ENCODE peak calls at places on chromosomes 6 and 20, in six cellular contexts. One of them, this sample, is unnamed.
A peak's percentile ranks its signal among the peaks of the same experiment; 100 is the strongest.

GRCh38 chr20:25584905-25585704 is at the start of gene NINL:
- DNase-seq in H1: peak; percentile 89
- DNase-seq in trophoblast cell: peak; percentile 15
- DNase-seq in H9: peak; percentile 89
- DNase-seq in IMR-90: peak; percentile 48
- DNase-seq in neuronal stem cell: peak; percentile 78
- DNase-seq in this sample: peak; percentile 73

GRCh38 chr20:58498445-58499068 is 16.6 kb downstream of the APCDD1L start:
- DNase-seq in H9: peak; percentile 10
- DNase-seq in trophoblast cell: no peak
- DNase-seq in IMR-90: no peak
- DNase-seq in H1: no peak
- DNase-seq in neuronal stem cell: no peak
- DNase-seq in this sample: no peak

GRCh38 chr20:1150218-1150617 is 31.8 kb downstream of the PSMF1 start:
- DNase-seq in H9: no peak
- DNase-seq in IMR-90: peak; percentile 31
- DNase-seq in neuronal stem cell: no peak
- DNase-seq in trophoblast cell: no peak
- DNase-seq in H1: no peak
- DNase-seq in this sample: peak; percentile 17

GRCh38 chr20:9467995-9468394 is 46.4 kb upstream of the LAMP5 start:
- DNase-seq in neuronal stem cell: peak; percentile 11
- DNase-seq in H9: peak; percentile 34
- DNase-seq in IMR-90: no peak
- DNase-seq in H1: no peak
- DNase-seq in trophoblast cell: no peak
- DNase-seq in this sample: no peak

GRCh38 chr20:31607640-31608255 is 2.7 kb downstream of the ID1 start:
- DNase-seq in H9: no peak
- DNase-seq in trophoblast cell: no peak
- DNase-seq in H1: no peak
- DNase-seq in neuronal stem cell: no peak
- DNase-seq in IMR-90: no peak
- DNase-seq in this sample: no peak

GRCh38 chr6:4139272-4139671 is 3.9 kb upstream of the ECI2 start:
- DNase-seq in H1: no peak
- DNase-seq in trophoblast cell: no peak
- DNase-seq in IMR-90: no peak
- DNase-seq in H9: no peak
- DNase-seq in neuronal stem cell: no peak
- DNase-seq in this sample: no peak

GRCh38 chr6:18323935-18324707 is 59.8 kb upstream of the DEK start:
- DNase-seq in neuronal stem cell: peak; percentile 32
- DNase-seq in IMR-90: peak; percentile 61
- DNase-seq in H1: no peak
- DNase-seq in trophoblast cell: no peak
- DNase-seq in H9: no peak
- DNase-seq in this sample: peak; percentile 56

GRCh38 chr6:47016236-47016635 is 25.9 kb downstream of the ADGRF1 start:
- DNase-seq in H1: no peak
- DNase-seq in IMR-90: no peak
- DNase-seq in H9: no peak
- DNase-seq in trophoblast cell: no peak
- DNase-seq in neuronal stem cell: peak; percentile 15
- DNase-seq in this sample: peak; percentile 40

GRCh38 chr20:18056174-18057105 is 1.3 kb downstream of the OVOL2 start:
- DNase-seq in neuronal stem cell: no peak
- DNase-seq in trophoblast cell: peak; percentile 46
- DNase-seq in H1: peak; percentile 75
- DNase-seq in IMR-90: no peak
- DNase-seq in H9: peak; percentile 52
- DNase-seq in this sample: peak; percentile 5

GRCh38 chr6:151056230-151056907 is 183.4 kb upstream of the AKAP12 start:
- DNase-seq in trophoblast cell: peak; percentile 59
- DNase-seq in H9: no peak
- DNase-seq in H1: peak; percentile 24
- DNase-seq in neuronal stem cell: no peak
- DNase-seq in IMR-90: no peak
- DNase-seq in this sample: no peak

GRCh38 chr20:45320948-45321595 is 13.0 kb upstream of the MATN4 start:
- DNase-seq in IMR-90: no peak
- DNase-seq in trophoblast cell: no peak
- DNase-seq in H9: no peak
- DNase-seq in neuronal stem cell: no peak
- DNase-seq in H1: no peak
- DNase-seq in this sample: no peak

GRCh38 chr20:17854307-17854903 is 114.2 kb downstream of the SNX5 start:
- DNase-seq in neuronal stem cell: no peak
- DNase-seq in IMR-90: peak; percentile 44
- DNase-seq in H9: peak; percentile 77
- DNase-seq in trophoblast cell: no peak
- DNase-seq in H1: no peak
- DNase-seq in this sample: peak; percentile 53

GRCh38 chr6:166078294-166078693 is 89.4 kb downstream of the TBXT start:
- DNase-seq in H9: no peak
- DNase-seq in neuronal stem cell: no peak
- DNase-seq in H1: no peak
- DNase-seq in trophoblast cell: peak; percentile 69
- DNase-seq in IMR-90: peak; percentile 96
- DNase-seq in this sample: peak; percentile 88

GRCh38 chr6:50608421-50608820 is 104.9 kb upstream of the TFAP2D start:
- DNase-seq in trophoblast cell: no peak
- DNase-seq in H1: no peak
- DNase-seq in IMR-90: no peak
- DNase-seq in neuronal stem cell: no peak
- DNase-seq in H9: no peak
- DNase-seq in this sample: no peak

GRCh38 chr6:71190809-71191208 is 97.8 kb upstream of the OGFRL1 start:
- DNase-seq in H1: no peak
- DNase-seq in neuronal stem cell: no peak
- DNase-seq in trophoblast cell: no peak
- DNase-seq in H9: no peak
- DNase-seq in IMR-90: peak; percentile 52
- DNase-seq in this sample: peak; percentile 52

GRCh38 chr20:1112908-1113307 is 5.5 kb upstream of the PSMF1 start:
- DNase-seq in trophoblast cell: no peak
- DNase-seq in IMR-90: no peak
- DNase-seq in H1: no peak
- DNase-seq in H9: no peak
- DNase-seq in neuronal stem cell: no peak
- DNase-seq in this sample: no peak

GRCh38 chr20:53023717-53024116 is 51.6 kb downstream of the TSHZ2 start:
- DNase-seq in IMR-90: no peak
- DNase-seq in H9: no peak
- DNase-seq in neuronal stem cell: no peak
- DNase-seq in trophoblast cell: peak; percentile 56
- DNase-seq in H1: no peak
- DNase-seq in this sample: peak; percentile 38

GRCh38 chr20:24685736-24686135 is 216.3 kb downstream of the SYNDIG1 start:
- DNase-seq in trophoblast cell: no peak
- DNase-seq in H1: no peak
- DNase-seq in neuronal stem cell: no peak
- DNase-seq in H9: no peak
- DNase-seq in IMR-90: no peak
- DNase-seq in this sample: no peak

GRCh38 chr20:19241440-19241839 is 29.0 kb downstream of the SLC24A3 start:
- DNase-seq in IMR-90: no peak
- DNase-seq in trophoblast cell: no peak
- DNase-seq in neuronal stem cell: no peak
- DNase-seq in H1: peak; percentile 13
- DNase-seq in H9: no peak
- DNase-seq in this sample: no peak

GRCh38 chr6:14452567-14453527 is 335.3 kb downstream of the CD83 start:
- DNase-seq in IMR-90: no peak
- DNase-seq in trophoblast cell: peak; percentile 51
- DNase-seq in H1: no peak
- DNase-seq in H9: no peak
- DNase-seq in neuronal stem cell: no peak
- DNase-seq in this sample: no peak

GRCh38 chr20:37899105-37900045 is 3.6 kb upstream of the VSTM2L start:
- DNase-seq in trophoblast cell: peak; percentile 90
- DNase-seq in IMR-90: no peak
- DNase-seq in neuronal stem cell: no peak
- DNase-seq in H9: no peak
- DNase-seq in H1: no peak
- DNase-seq in this sample: no peak

GRCh38 chr6:340991-341827 is 48.9 kb downstream of the DUSP22 start:
- DNase-seq in H1: no peak
- DNase-seq in H9: no peak
- DNase-seq in trophoblast cell: peak; percentile 22
- DNase-seq in IMR-90: no peak
- DNase-seq in neuronal stem cell: no peak
- DNase-seq in this sample: no peak

GRCh38 chr6:35292494-35292893 is 5.1 kb upstream of the DEF6 start:
- DNase-seq in neuronal stem cell: no peak
- DNase-seq in H1: no peak
- DNase-seq in IMR-90: no peak
- DNase-seq in H9: no peak
- DNase-seq in trophoblast cell: no peak
- DNase-seq in this sample: no peak

GRCh38 chr20:16810216-16810615 is 62.1 kb downstream of the OTOR start:
- DNase-seq in IMR-90: no peak
- DNase-seq in neuronal stem cell: no peak
- DNase-seq in trophoblast cell: no peak
- DNase-seq in H9: no peak
- DNase-seq in H1: no peak
- DNase-seq in this sample: no peak

GRCh38 chr6:13406051-13406477 is 77.7 kb upstream of the TBC1D7 start:
- DNase-seq in H9: no peak
- DNase-seq in trophoblast cell: no peak
- DNase-seq in H1: no peak
- DNase-seq in neuronal stem cell: no peak
- DNase-seq in IMR-90: no peak
- DNase-seq in this sample: no peak

GRCh38 chr20:56776345-56776744 is 147.2 kb downstream of the TFAP2C start:
- DNase-seq in neuronal stem cell: no peak
- DNase-seq in trophoblast cell: no peak
- DNase-seq in H9: peak; percentile 75
- DNase-seq in IMR-90: no peak
- DNase-seq in H1: no peak
- DNase-seq in this sample: no peak

GRCh38 chr6:26196846-26197683 is 109.8 kb downstream of the HFE start:
- DNase-seq in trophoblast cell: peak; percentile 46
- DNase-seq in H1: peak; percentile 76
- DNase-seq in neuronal stem cell: peak; percentile 69
- DNase-seq in H9: peak; percentile 86
- DNase-seq in IMR-90: peak; percentile 95
- DNase-seq in this sample: peak; percentile 96

GRCh38 chr6:142843344-142843743 is 101.6 kb downstream of the HIVEP2 start:
- DNase-seq in neuronal stem cell: no peak
- DNase-seq in H9: no peak
- DNase-seq in H1: no peak
- DNase-seq in IMR-90: no peak
- DNase-seq in trophoblast cell: no peak
- DNase-seq in this sample: peak; percentile 30

GRCh38 chr20:38836991-38837390 is 31.5 kb downstream of the PPP1R16B start:
- DNase-seq in trophoblast cell: no peak
- DNase-seq in IMR-90: no peak
- DNase-seq in H1: no peak
- DNase-seq in H9: no peak
- DNase-seq in neuronal stem cell: no peak
- DNase-seq in this sample: no peak

GRCh38 chr6:133241088-133241900 is at the start of gene EYA4:
- DNase-seq in IMR-90: peak; percentile 74
- DNase-seq in H9: peak; percentile 52
- DNase-seq in H1: peak; percentile 75
- DNase-seq in neuronal stem cell: peak; percentile 59
- DNase-seq in trophoblast cell: no peak
- DNase-seq in this sample: peak; percentile 52
- H4K91ac ChIP-seq in IMR-90: peak within 1 kb of the TSS; percentile 82
- H4K91ac ChIP-seq in H9: no peak within 1 kb of the TSS
- H4K91ac ChIP-seq in H1: no peak within 1 kb of the TSS
- H4K91ac ChIP-seq in neuronal stem cell: no peak within 1 kb of the TSS
- H4K91ac ChIP-seq in trophoblast cell: no peak within 1 kb of the TSS
- H4K91ac ChIP-seq in this sample: no peak within 1 kb of the TSS

GRCh38 chr6:122788663-122789062 is 395 bp upstream of the SMPDL3A start:
- DNase-seq in H9: no peak
- DNase-seq in neuronal stem cell: no peak
- DNase-seq in H1: no peak
- DNase-seq in trophoblast cell: peak; percentile 48
- DNase-seq in IMR-90: no peak
- DNase-seq in this sample: no peak
- H3K18ac ChIP-seq in H9: no peak overlapping the region
- H3K18ac ChIP-seq in neuronal stem cell: no peak overlapping the region
- H3K18ac ChIP-seq in H1: no peak overlapping the region
- H3K18ac ChIP-seq in trophoblast cell: no peak overlapping the region
- H3K18ac ChIP-seq in IMR-90: peak overlapping the region; percentile 16
- H3K18ac ChIP-seq in this sample: no peak overlapping the region

DNA sequence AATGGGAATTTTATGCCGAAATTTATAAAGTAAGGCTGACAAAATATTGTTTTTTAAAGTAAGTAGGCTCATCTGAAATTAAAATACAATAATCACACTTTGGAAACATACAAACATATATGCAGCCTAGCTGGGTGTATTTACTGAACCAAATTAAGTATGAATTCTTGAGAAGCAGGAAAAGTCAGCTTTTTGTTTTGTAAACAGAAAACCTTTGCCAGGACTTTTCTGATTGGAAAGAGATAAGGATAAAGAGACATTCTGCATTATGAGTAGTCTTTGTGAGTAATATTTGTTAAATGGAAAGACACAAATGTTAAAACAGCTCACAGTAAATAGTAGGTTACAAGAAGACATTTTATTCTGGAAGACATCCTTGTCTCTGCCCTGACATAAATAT is 1380.8 kb downstream of the GRIK2 start:
- DNase-seq in trophoblast cell: no peak
- DNase-seq in H1: no peak
- DNase-seq in neuronal stem cell: no peak
- DNase-seq in H9: no peak
- DNase-seq in IMR-90: no peak
- DNase-seq in this sample: no peak
- H4K91ac ChIP-seq in trophoblast cell: no peak overlapping the region
- H4K91ac ChIP-seq in H1: no peak overlapping the region
- H4K91ac ChIP-seq in neuronal stem cell: no peak overlapping the region
- H4K91ac ChIP-seq in H9: no peak overlapping the region
- H4K91ac ChIP-seq in IMR-90: no peak overlapping the region
- H4K91ac ChIP-seq in this sample: no peak overlapping the region

DNA sequence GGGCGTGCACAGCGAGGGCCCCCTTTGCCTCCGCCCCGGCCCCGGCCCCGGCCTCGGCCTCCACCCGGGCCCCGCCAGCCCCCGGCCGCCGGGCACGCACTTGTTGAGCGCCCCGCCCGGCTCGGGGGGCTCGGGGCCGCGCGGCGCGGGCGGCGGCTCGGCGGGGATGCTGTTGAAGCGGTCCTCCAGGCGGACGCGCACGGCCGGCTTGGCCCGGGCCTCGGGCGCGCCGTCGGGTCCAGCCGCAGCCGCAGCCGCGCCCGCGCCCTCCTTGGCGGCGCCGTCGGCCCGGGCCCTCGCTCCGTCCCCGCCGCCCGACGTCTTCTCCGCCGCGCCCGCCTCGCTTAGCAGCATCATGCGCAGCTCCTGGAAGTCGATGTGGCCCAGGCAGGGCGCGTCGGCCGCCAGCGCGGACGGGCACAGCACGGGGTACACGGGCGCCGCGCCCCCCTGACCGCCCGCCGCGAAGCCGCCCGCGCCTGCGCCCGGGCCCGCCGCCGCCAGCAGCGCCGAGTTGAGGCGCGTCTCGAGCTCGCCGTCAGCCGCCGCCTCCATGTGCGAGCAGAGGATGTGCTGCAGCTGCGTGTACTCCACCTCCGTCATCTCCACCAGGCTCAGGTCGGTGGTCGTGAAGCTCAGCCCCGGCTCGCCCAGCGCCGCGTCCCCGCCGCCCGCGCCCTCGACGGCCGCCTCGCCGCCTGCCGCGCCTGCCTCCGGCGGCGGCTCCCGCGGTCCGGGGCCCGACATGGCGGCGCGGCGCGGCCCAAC is 514 bp downstream of the TCFL5 start:
- DNase-seq in IMR-90: no peak
- DNase-seq in H9: peak; percentile 43
- DNase-seq in trophoblast cell: no peak
- DNase-seq in H1: peak; percentile 64
- DNase-seq in neuronal stem cell: peak; percentile 17
- DNase-seq in this sample: peak; percentile 40
- H3K18ac ChIP-seq in IMR-90: no peak overlapping the region
- H3K18ac ChIP-seq in H9: peak overlapping the region; percentile 63
- H3K18ac ChIP-seq in trophoblast cell: peak overlapping the region; percentile 96
- H3K18ac ChIP-seq in H1: peak overlapping the region; percentile 83
- H3K18ac ChIP-seq in neuronal stem cell: peak overlapping the region; percentile 93
- H3K18ac ChIP-seq in this sample: peak overlapping the region; percentile 94

This sample was measured in mesenchymal stem cell.